ENCODE peak calls at places on chromosomes 4 and X, in eight cellular contexts. T is hepatocyte, H is tibial artery, X is right lobe of liver, S is mammary epithelial cell, D is H9, P is pancreas, G is HCT116. Q is an unnamed sample. For H3K4me1, the result is how much of the 10 kb centered on the place peaks cover.

GRCh38 chr4:8035371-8035780 is 95.7 kb upstream of the AFAP1 start:
- DNase-seq in D (no peak), T (no peak), P (no peak), G (no peak), H (no peak), X (no peak), S (peak), Q (no peak)

GRCh38 chrX:153829799-153830631 is at the start of gene PDZD4:
- DNase-seq in G (no peak), D (no peak), T (no peak), X (no peak), P (peak), S (no peak), H (no peak), Q (no peak)

GRCh38 chr4:72031868-72032619 is at the start of gene NPFFR2:
- DNase-seq in S (peak), X (peak), T (peak), G (no peak), H (no peak), P (peak), D (peak), Q (no peak)

GRCh38 chrX:104721854-104722253 is 155.9 kb downstream of the IL1RAPL2 start:
- DNase-seq in X (no peak), H (no peak), D (no peak), G (no peak), S (no peak), T (no peak), P (no peak), Q (no peak)

GRCh38 chr4:139658185-139658584 is 7.4 kb upstream of the MGST2 start:
- DNase-seq in T (no peak), S (no peak), H (no peak), G (no peak), D (peak), P (no peak), X (no peak), Q (no peak)

GRCh38 chr4:140635606-140636005 is 66.8 kb upstream of the UCP1 start:
- DNase-seq in D (peak), X (no peak), T (peak), G (peak), H (no peak), P (no peak), S (peak), Q (no peak)

GRCh38 chrX:124217289-124218251 is 114.9 kb upstream of the TEX13D start:
- DNase-seq in P (no peak), H (no peak), T (no peak), X (no peak), S (peak), G (no peak), D (peak), Q (peak)

GRCh38 chrX:123155327-123155726 is 28.8 kb upstream of the GRIA3 start:
- DNase-seq in S (peak), X (no peak), T (no peak), D (no peak), H (no peak), G (no peak), P (no peak), Q (no peak)

GRCh38 chr4:113311047-113311446 is 261.6 kb downstream of the ANK2 start:
- DNase-seq in D (no peak), T (no peak), G (peak), S (peak), P (no peak), H (no peak), X (no peak), Q (peak)

GRCh38 chrX:68915778-68916177 is 87.0 kb downstream of the EFNB1 start:
- DNase-seq in G (no peak), P (no peak), X (no peak), T (no peak), H (no peak), S (no peak), D (no peak), Q (no peak)

DNA sequence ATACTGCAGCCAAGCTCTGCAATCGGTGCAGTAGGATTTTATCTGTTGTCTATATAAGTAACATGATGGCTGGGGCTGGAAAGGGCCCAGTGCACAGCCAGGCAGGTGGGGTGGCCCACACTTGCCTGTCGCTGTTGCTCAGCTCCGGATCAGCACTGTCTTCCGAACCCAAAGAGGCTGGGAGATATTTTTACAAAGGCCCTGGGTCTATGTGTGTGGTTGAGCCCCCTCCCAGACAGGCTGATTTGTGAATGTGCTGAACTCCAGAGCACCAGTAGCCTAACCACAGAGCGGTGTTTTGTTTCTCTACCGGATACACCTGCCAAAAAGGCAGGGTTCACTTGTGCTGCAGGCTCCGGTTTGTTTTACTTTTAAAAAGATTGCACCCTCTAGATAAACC is 33.5 kb upstream of the CHRNA9 start:
- DNase-seq in T (no peak), D (no peak), S (no peak), H (no peak), P (no peak), G (no peak), X (no peak), Q (no peak)
- H3K4me1 ChIP-seq in T (under half), D (under half), S (under half), H (under half), P (under half), G (under half), X (under half), Q (under half)

GRCh38 chrX:136183175-136183574 is 35.8 kb downstream of the FHL1 start:
- DNase-seq in S (no peak), P (no peak), X (no peak), D (no peak), H (no peak), T (no peak), G (no peak), Q (no peak)
- H3K4me1 ChIP-seq in S (under half), P (under half), X (under half), D (under half), H (under half), T (under half), G (under half), Q (under half)

GRCh38 chr4:89319756-89320155 is 12.2 kb upstream of the GPRIN3 start:
- DNase-seq in S (no peak), H (no peak), P (no peak), T (no peak), D (no peak), G (no peak), X (no peak), Q (no peak)
- H3K4me1 ChIP-seq in S (under half), H (under half), P (under half), T (under half), D (under half), G (under half), X (under half), Q (under half)

DNA sequence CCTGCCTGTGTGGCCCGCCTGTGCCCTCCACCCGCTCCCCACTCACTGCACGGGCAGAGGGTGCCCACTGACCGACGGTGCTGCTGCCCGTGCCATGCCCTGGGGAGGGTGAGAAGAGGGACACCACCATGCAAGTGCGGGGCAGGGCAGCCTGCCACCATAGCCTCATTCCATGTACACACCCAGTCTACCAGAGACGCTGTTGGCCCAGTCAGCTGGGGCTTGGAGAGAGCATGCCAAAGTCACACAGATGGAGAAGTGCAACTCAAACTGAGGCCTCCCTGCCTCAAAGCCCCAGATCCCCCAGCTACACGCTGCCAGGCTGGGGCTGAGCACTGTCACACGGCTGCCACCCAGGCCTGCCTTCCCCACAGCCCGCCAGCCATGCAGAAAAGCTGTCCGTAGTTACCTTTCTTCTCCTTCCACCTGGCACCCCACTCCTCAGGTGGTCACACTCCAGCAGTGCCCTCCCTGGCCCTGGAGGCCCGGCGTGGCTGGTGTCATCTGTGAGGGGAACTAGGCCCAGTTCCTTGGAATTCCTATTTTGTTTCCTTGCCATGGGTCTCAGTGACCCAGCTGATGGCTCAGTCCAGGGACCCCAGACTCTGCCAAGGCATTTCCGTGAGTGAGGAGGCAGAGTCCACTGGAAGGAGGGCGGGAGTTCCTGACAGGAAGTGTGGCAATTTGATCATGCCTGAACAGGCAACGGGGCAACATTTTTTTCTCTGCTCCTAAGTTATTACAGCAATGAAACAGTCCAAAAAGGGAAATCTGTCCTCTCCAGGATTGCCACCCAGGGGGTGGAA is at the start of gene SLC2A9:
- DNase-seq in T (no peak), P (no peak), S (peak), H (peak), G (no peak), X (peak), D (peak), Q (no peak)
- H3K4me1 ChIP-seq in T (under half), P (under half), S (under half), H (under half), G (under half), X (under half), D (under half), Q (under half)

DNA sequence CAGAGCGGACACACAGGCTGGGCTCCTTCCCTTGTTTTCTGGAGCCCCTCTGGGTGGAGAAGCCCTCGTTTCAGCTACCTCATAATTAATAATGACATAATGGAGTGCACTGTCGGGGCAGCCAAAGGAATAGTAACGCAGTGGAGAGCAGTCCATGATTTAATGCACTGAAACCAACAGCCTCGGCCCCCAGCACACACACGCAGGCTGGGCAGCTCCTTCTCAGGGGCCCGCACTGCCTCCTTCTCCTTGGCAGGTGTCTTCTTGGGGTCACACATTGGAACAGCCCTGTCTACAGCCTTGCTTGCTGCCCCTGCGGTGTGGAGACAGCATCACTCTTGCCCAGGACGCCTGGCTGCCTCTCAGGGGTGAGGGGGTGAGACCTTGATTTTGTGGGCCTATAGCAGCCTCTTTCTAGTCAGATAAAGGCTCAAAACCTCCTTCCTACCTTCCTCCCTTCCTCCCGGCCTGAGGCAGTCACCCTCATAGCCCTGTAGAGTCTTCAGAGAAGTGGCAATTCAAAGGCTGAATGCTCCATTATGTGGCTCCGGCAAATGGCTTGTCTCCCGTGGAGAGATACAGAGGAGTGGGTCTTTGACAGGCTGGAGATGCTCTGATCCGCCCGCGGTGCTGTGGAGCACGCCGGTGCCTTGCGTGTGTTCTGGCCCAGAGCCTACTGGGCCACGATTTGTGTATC is 89.1 kb downstream of the DCTD start:
- DNase-seq in S (no peak), T (no peak), H (no peak), G (no peak), X (no peak), P (no peak), D (no peak), Q (no peak)
- H3K4me1 ChIP-seq in S (under half), T (under half), H (under half), G (under half), X (under half), P (under half), D (under half), Q (under half)